ENCODE peak calls at places on chromosome 19, in six cellular contexts. B, K, T, M, Y and Q are unnamed samples.

GRCh38 chr19:40642757-40643325 is 41.7 kb downstream of the LTBP4 start:
- DNase-seq in B (no peak), K (no peak), T (no peak), M (no peak), Y (no peak), Q (no peak)

GRCh38 chr19:39406656-39407393 is at the start of gene ZFP36:
- DNase-seq in B (peak; percentile 75), K (peak; percentile 84), T (no peak), M (no peak), Y (peak; percentile 70), Q (peak; percentile 62)

GRCh38 chr19:55600336-55601028 is 394 bp downstream of the ZNF524 start:
- DNase-seq in B (peak; percentile 74), K (no peak), T (no peak), M (no peak), Y (no peak), Q (peak; percentile 64)

GRCh38 chr19:35368378-35368777 is 2.5 kb upstream of the GPR42 start:
- DNase-seq in B (no peak), K (no peak), T (no peak), M (no peak), Y (no peak), Q (no peak)

GRCh38 chr19:55440411-55441105 is 2.5 kb downstream of the SHISA7 start:
- DNase-seq in B (no peak), K (peak; percentile 84), T (no peak), M (no peak), Y (no peak), Q (no peak)

GRCh38 chr19:21697698-21698097 is 69.7 kb downstream of the ZNF100 start:
- DNase-seq in B (no peak), K (peak; percentile 18), T (no peak), M (no peak), Y (no peak), Q (no peak)

GRCh38 chr19:24101459-24102122 is 14.6 kb downstream of the ZNF254 start:
- DNase-seq in B (no peak), K (no peak), T (no peak), M (no peak), Y (no peak), Q (no peak)

GRCh38 chr19:13029893-13030292 is 34.6 kb downstream of the NFIX start:
- DNase-seq in B (no peak), K (no peak), T (no peak), M (no peak), Y (no peak), Q (no peak)

GRCh38 chr19:48513289-48514122 is 1.9 kb upstream of the LMTK3 start:
- DNase-seq in B (peak; percentile 80), K (peak; percentile 75), T (no peak), M (no peak), Y (peak; percentile 58), Q (peak; percentile 84)

GRCh38 chr19:1847684-1848398 is 442 bp downstream of the REXO1 start:
- DNase-seq in B (no peak), K (peak; percentile 74), T (no peak), M (no peak), Y (peak; percentile 75), Q (no peak)

GRCh38 chr19:19528721-19529490 is at the start of gene YJEFN3:
- DNase-seq in B (no peak), K (no peak), T (no peak), M (no peak), Y (no peak), Q (no peak)

GRCh38 chr19:3697671-3698385 is 2.4 kb downstream of the PIP5K1C start:
- DNase-seq in B (no peak), K (no peak), T (no peak), M (no peak), Y (no peak), Q (no peak)

GRCh38 chr19:4103073-4103418 is 20.9 kb downstream of the MAP2K2 start:
- DNase-seq in B (no peak), K (no peak), T (no peak), M (no peak), Y (no peak), Q (no peak)

GRCh38 chr19:41323430-41324125 is 13.6 kb downstream of the CCDC97 start:
- DNase-seq in B (no peak), K (peak; percentile 92), T (no peak), M (no peak), Y (peak; percentile 87), Q (no peak)

GRCh38 chr19:29299416-29300380 is 86.7 kb upstream of the UQCRFS1 start:
- DNase-seq in B (no peak), K (no peak), T (no peak), M (no peak), Y (no peak), Q (no peak)

GRCh38 chr19:6740589-6741348 is 1.3 kb downstream of the TRIP10 start:
- DNase-seq in B (no peak), K (peak; percentile 61), T (no peak), M (no peak), Y (no peak), Q (no peak)

GRCh38 chr19:37872383-37872782 is 34.0 kb downstream of the WDR87 start:
- DNase-seq in B (no peak), K (no peak), T (no peak), M (no peak), Y (no peak), Q (no peak)

GRCh38 chr19:41265376-41266153 is 1.4 kb downstream of the HNRNPUL1 start:
- DNase-seq in B (no peak), K (peak; percentile 44), T (no peak), M (no peak), Y (peak; percentile 56), Q (no peak)

GRCh38 chr19:16325671-16326400 is 1.2 kb downstream of the KLF2 start:
- DNase-seq in B (no peak), K (no peak), T (no peak), M (no peak), Y (no peak), Q (no peak)
- TF ChIP-seq POLR2A in B (no peak), K (no peak), T (peak; percentile 75), M (no peak), Y (no peak), Q (no peak)

GRCh38 chr19:31312004-31312403 is 37.2 kb downstream of the TSHZ3 start:
- DNase-seq in B (no peak), K (peak; percentile 9), T (no peak), M (no peak), Y (no peak), Q (no peak)
- TF ChIP-seq TAF1 in B (no peak), K (no peak), T (no peak), M (no peak), Y (no peak), Q (no peak)

GRCh38 chr19:10502524-10503001 is 593 bp downstream of the KEAP1 start:
- DNase-seq in B (peak; percentile 97), K (peak; percentile 97), T (peak; percentile 61), M (peak; percentile 73), Y (peak; percentile 83), Q (peak; percentile 98)
- TF ChIP-seq POLR2A in B (peak; percentile 93), K (peak; percentile 75), T (peak; percentile 95), M (peak; percentile 82), Y (peak; percentile 64), Q (peak; percentile 71)

GRCh38 chr19:31256601-31256990 is 92.6 kb downstream of the TSHZ3 start:
- DNase-seq in B (no peak), K (no peak), T (no peak), M (no peak), Y (no peak), Q (no peak)

GRCh38 chr19:31255863-31256600 is 93.2 kb downstream of the TSHZ3 start:
- DNase-seq in B (no peak), K (no peak), T (no peak), M (no peak), Y (no peak), Q (no peak)

GRCh38 chr19:31254611-31255010 is 94.6 kb downstream of the TSHZ3 start:
- DNase-seq in B (no peak), K (no peak), T (no peak), M (no peak), Y (no peak), Q (no peak)

GRCh38 chr19:31253816-31254551 is 95.3 kb downstream of the TSHZ3 start:
- DNase-seq in B (no peak), K (no peak), T (no peak), M (no peak), Y (no peak), Q (no peak)

GRCh38 chr19:31255174-31255862 is 93.9 kb downstream of the TSHZ3 start:
- DNase-seq in B (no peak), K (no peak), T (no peak), M (no peak), Y (no peak), Q (no peak)
- TF ChIP-seq TAF1 in B (no peak), K (no peak), T (no peak), M (no peak), Y (no peak), Q (no peak)

GRCh38 chr19:16184665-16185122 is 516 bp upstream of the FAM32A start:
- DNase-seq in B (no peak), K (no peak), T (no peak), M (no peak), Y (no peak), Q (no peak)

GRCh38 chr19:16180611-16181010 is 4.6 kb upstream of the FAM32A start:
- DNase-seq in B (no peak), K (no peak), T (no peak), M (no peak), Y (no peak), Q (no peak)

GRCh38 chr19:16188521-16188920 is 3.3 kb downstream of the FAM32A start:
- DNase-seq in B (no peak), K (no peak), T (no peak), M (no peak), Y (no peak), Q (no peak)

GRCh38 chr19:16185925-16186234 is 670 bp downstream of the FAM32A start:
- DNase-seq in B (no peak), K (no peak), T (no peak), M (no peak), Y (peak; percentile 39), Q (no peak)

GRCh38 chr19:16185123-16185924 is at the start of gene FAM32A:
- DNase-seq in B (peak; percentile 100), K (peak; percentile 99), T (peak; percentile 98), M (peak; percentile 98), Y (peak; percentile 98), Q (peak; percentile 97)
- TF ChIP-seq POLR2A in B (peak; percentile 85), K (peak; percentile 86), T (peak; percentile 93), M (peak; percentile 91), Y (peak; percentile 95), Q (peak; percentile 89)

GRCh38 chr19:46085888-46086287 is 38.6 kb downstream of the IGFL3 start:
- DNase-seq in B (no peak), K (no peak), T (no peak), M (no peak), Y (no peak), Q (no peak)

GRCh38 chr19:46081928-46082727 is 41.3 kb upstream of the IGFL4 start:
- DNase-seq in B (peak; percentile 18), K (peak; percentile 36), T (peak; percentile 8), M (no peak), Y (peak; percentile 41), Q (peak; percentile 28)

GRCh38 chr19:46080561-46080960 is 39.8 kb upstream of the IGFL4 start:
- DNase-seq in B (no peak), K (no peak), T (no peak), M (no peak), Y (no peak), Q (no peak)

GRCh38 chr19:46077815-46078167 is 37.0 kb upstream of the IGFL4 start:
- DNase-seq in B (no peak), K (no peak), T (no peak), M (no peak), Y (no peak), Q (no peak)

DNA sequence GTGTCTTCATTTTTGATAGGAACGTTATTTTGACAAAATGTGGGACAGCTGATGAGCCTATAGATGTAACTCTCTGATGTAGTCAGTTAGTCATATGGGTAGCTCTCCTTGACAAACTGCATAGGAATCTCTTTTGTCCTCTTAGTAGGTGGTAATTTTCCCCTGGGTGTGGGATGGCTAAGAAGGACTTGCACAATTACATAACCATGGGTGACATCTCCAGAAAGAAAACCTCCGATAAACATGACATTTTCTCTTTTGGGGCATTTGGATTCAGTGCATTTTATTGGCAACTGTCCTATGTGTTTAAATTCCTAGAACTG is 41.8 kb downstream of the IGFL3 start:
- DNase-seq in B (no peak), K (no peak), T (no peak), M (no peak), Y (no peak), Q (no peak)
- TF ChIP-seq TAF1 in B (no peak), K (no peak), T (no peak), M (no peak), Y (no peak), Q (no peak)